ENCODE peak calls at places on chromosomes 4 and X, in six cellular contexts. B, U, Q, T, G and D are unnamed samples.

GRCh38 chr4:177250056-177250696 is 59.5 kb upstream of the NEIL3 start:
- DNase-seq in B (no peak), U (peak; percentile 74), Q (peak; percentile 85), T (peak; percentile 73), G (peak; percentile 57), D (no peak)

GRCh38 chr4:169975131-169975836 is 50.9 kb downstream of the MFAP3L start:
- DNase-seq in B (peak; percentile 10), U (no peak), Q (no peak), T (no peak), G (no peak), D (no peak)

GRCh38 chr4:151459380-151459779 is 50.4 kb downstream of the FHIP1A start:
- DNase-seq in B (no peak), U (no peak), Q (no peak), T (no peak), G (no peak), D (no peak)

GRCh38 chr4:2047781-2048581 is 11.1 kb upstream of the NAT8L start:
- DNase-seq in B (no peak), U (no peak), Q (no peak), T (no peak), G (no peak), D (no peak)

GRCh38 chr4:7387925-7388324 is 46.8 kb downstream of the PSAPL1 start:
- DNase-seq in B (no peak), U (no peak), Q (no peak), T (no peak), G (no peak), D (no peak)

GRCh38 chr4:111806331-111806730 is 338.9 kb upstream of the FAM241A start:
- DNase-seq in B (no peak), U (no peak), Q (no peak), T (no peak), G (no peak), D (no peak)

GRCh38 chr4:19329631-19330030 is 922.1 kb upstream of the SLIT2 start:
- DNase-seq in B (peak; percentile 34), U (peak; percentile 45), Q (no peak), T (no peak), G (peak; percentile 3), D (peak; percentile 36)

GRCh38 chr4:98939892-98940298 is 11.0 kb upstream of the EIF4E start:
- DNase-seq in B (peak; percentile 46), U (peak; percentile 82), Q (peak; percentile 78), T (no peak), G (peak; percentile 48), D (no peak)

GRCh38 chr4:182465114-182465513 is 221.9 kb downstream of the TENM3 start:
- DNase-seq in B (no peak), U (no peak), Q (no peak), T (no peak), G (no peak), D (no peak)

GRCh38 chr4:170884965-170885583 is 795.3 kb upstream of the AADAT start:
- DNase-seq in B (no peak), U (no peak), Q (no peak), T (no peak), G (no peak), D (no peak)

GRCh38 chr4:37625499-37625898 is 60.7 kb downstream of the RELL1 start:
- DNase-seq in B (no peak), U (no peak), Q (no peak), T (no peak), G (no peak), D (no peak)

GRCh38 chr4:55083771-55084170 is 41.6 kb downstream of the KDR start:
- DNase-seq in B (no peak), U (no peak), Q (no peak), T (no peak), G (no peak), D (no peak)

GRCh38 chrX:3442685-3443084 is 96.2 kb upstream of the MXRA5 start:
- DNase-seq in B (no peak), U (no peak), Q (no peak), T (no peak), G (no peak), D (no peak)

GRCh38 chr4:10577018-10577417 is 107.5 kb downstream of the CLNK start:
- DNase-seq in B (no peak), U (no peak), Q (no peak), T (no peak), G (no peak), D (no peak)